ENCODE peak calls at places on chromosomes 13 and 19, in six cellular contexts. E, N, I, Q, S and W are unnamed samples.
A peak's percentile ranks its signal among the peaks of the same experiment; 100 is the strongest.

GRCh38 chr19:38039966-38040365 is 133.0 kb downstream of the SIPA1L3 start:
- DNase-seq in Q (no peak), S (no peak), E (no peak), I (peak; percentile 21), N (no peak), W (no peak)

GRCh38 chr19:5106361-5106760 is 137.4 kb downstream of the KDM4B start:
- DNase-seq in S (no peak), N (no peak), Q (no peak), E (no peak), I (no peak), W (no peak)

GRCh38 chr19:10408511-10409291 is 5.4 kb upstream of the CDC37 start:
- DNase-seq in S (no peak), Q (no peak), N (no peak), I (no peak), E (no peak), W (no peak)

GRCh38 chr13:85651440-85651839 is 147.8 kb downstream of the SLITRK6 start:
- DNase-seq in Q (no peak), N (no peak), S (no peak), I (peak; percentile 90), E (no peak), W (no peak)

GRCh38 chr19:10037809-10038208 is 24.5 kb downstream of the RDH8 start:
- DNase-seq in I (no peak), S (no peak), N (no peak), Q (no peak), E (no peak), W (no peak)

GRCh38 chr19:1449467-1450442 is at the start of gene APC2:
- DNase-seq in S (peak; percentile 95), Q (peak; percentile 82), I (no peak), N (no peak), E (no peak), W (no peak)

GRCh38 chr13:39565036-39565949 is 37.7 kb downstream of the LHFPL6 start:
- DNase-seq in I (peak; percentile 87), E (no peak), S (peak; percentile 82), Q (no peak), N (no peak), W (no peak)

GRCh38 chr13:36918246-36919060 is 1.6 kb downstream of the SMAD9 start:
- DNase-seq in I (no peak), E (no peak), N (no peak), Q (no peak), S (peak; percentile 15), W (no peak)

GRCh38 chr13:111904701-111905608 is 162.0 kb upstream of the SOX1 start:
- DNase-seq in E (no peak), N (no peak), I (no peak), S (peak; percentile 28), Q (peak; percentile 8), W (no peak)

GRCh38 chr19:31666126-31666525 is 316.9 kb upstream of the TSHZ3 start:
- DNase-seq in E (no peak), I (peak; percentile 48), S (no peak), Q (no peak), N (no peak), W (no peak)

GRCh38 chr19:51091895-51092873 is 9.5 kb upstream of the KLK14 start:
- DNase-seq in Q (no peak), E (no peak), S (no peak), N (no peak), I (peak; percentile 53), W (no peak)

GRCh38 chr19:38417544-38418506 is 8.2 kb downstream of the RASGRP4 start:
- DNase-seq in E (peak; percentile 66), Q (no peak), I (peak; percentile 11), S (peak; percentile 92), N (no peak), W (peak; percentile 65)

GRCh38 chr19:2449019-2449418 is 7.7 kb downstream of the LMNB2 start:
- DNase-seq in I (no peak), N (no peak), S (no peak), Q (no peak), E (no peak), W (no peak)

GRCh38 chr13:74886496-74886895 is 595.5 kb downstream of the TBC1D4 start:
- DNase-seq in N (no peak), I (peak; percentile 34), Q (no peak), S (no peak), E (no peak), W (no peak)

GRCh38 chr13:26707122-26708006 is 53.2 kb downstream of the GPR12 start:
- DNase-seq in N (no peak), I (peak; percentile 44), E (no peak), S (peak; percentile 91), Q (peak; percentile 71), W (no peak)

GRCh38 chr19:14530505-14530904 is 1.1 kb downstream of the TECR start:
- DNase-seq in Q (no peak), S (no peak), E (no peak), N (no peak), I (no peak), W (no peak)

GRCh38 chr19:7921302-7921954 is 1.3 kb downstream of the SNAPC2 start:
- DNase-seq in Q (no peak), E (no peak), I (no peak), S (no peak), N (no peak), W (no peak)

GRCh38 chr19:7920520-7921301 is 573 bp downstream of the SNAPC2 start:
- DNase-seq in Q (peak; percentile 97), N (peak; percentile 100), I (peak; percentile 93), S (peak; percentile 99), E (peak; percentile 100), W (peak; percentile 100)

GRCh38 chr19:7923295-7924191 is 2.4 kb downstream of the CTXN1 start:
- DNase-seq in S (no peak), N (no peak), Q (no peak), I (no peak), E (no peak), W (no peak)

GRCh38 chr19:7922841-7923205 is 2.7 kb downstream of the SNAPC2 start:
- DNase-seq in E (no peak), S (no peak), Q (no peak), N (no peak), I (no peak), W (no peak)

DNA sequence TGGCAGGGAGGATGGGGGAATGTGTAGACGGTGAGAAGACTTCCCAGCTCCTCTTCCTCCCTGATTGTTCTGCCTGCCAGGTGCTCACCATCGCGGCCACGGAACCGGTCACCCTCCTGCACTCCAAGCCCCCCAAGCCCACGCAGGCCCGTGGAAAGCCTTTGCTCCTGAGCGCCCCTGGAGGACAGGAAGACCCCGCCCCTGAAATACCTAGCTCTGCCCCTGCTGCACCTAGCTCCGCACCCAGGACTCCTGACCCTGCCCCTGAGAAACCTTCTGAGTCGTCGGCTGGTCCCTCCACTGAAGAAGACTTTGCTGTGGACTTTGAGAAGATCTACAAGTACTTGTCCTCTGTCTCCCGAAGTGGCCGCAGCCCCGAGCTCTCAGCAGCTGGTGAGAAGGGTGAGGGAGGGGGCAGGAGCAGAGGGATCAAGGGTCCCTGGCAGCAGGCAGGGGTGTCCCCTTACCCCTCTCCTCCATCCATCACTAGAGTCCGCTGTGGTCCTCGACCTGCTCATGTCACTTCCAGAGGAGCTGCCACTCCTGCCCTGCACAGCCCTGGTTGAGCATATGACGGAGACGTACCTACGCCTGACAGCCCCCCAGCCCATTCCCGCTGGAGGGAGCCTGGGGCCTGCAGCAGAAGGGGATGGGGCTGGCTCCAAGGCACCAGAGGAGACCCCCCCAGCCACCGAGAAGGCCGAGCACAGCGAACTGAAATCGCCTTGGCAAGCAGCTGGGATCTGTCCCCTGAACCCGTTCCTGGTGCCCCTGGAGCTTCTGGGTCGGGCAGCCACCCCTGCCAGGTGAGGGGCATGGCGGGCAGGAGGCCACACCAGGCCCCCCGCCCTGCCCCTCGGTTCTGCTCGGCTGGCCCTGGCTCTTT is 2.1 kb downstream of the SNAPC2 start:
- DNase-seq in E (no peak), I (no peak), Q (no peak), S (no peak), N (no peak), W (no peak)
- TF ChIP-seq CTCF in E (no peak), I (no peak), Q (no peak), S (peak; percentile 34), N (no peak), W (no peak)

DNA sequence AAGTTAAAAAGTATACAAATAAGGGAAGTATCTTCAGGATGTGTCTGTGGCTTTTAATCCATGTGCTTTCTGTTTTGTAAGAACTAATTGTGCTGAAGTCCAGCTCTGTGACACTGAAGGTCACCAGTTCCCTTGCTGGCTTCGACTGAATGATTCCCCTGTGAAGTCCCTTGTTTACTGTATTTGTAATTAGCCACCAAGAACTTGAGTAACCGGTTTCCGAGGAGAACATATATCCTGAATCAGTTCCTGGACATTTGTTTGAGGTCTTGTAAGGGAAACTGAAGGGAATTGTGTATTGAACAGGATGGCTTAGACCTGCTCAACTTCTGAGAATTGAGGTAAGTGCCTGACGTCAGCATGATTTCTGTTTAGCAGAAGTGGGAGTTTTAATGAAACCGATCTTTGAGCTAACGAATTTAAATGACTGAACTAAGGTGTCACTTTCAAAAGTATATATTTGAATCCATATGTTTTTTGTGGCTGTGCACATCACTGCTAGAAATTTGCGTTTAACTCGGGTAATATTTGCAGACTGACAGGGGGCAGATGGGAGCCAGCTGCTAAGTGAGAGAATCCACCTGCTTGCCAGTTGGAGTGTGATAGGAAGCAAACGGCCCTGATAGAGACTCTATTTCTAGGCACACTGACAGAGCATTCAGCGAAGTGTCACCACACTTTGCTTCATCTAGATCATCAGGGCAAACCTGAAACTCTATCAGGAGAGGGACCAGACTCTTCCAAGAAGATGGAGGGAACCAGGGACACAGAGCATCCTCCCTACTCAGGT is 530.0 kb downstream of the RFC3 start:
- DNase-seq in Q (no peak), I (peak; percentile 59), N (peak; percentile 64), S (peak; percentile 27), E (no peak), W (no peak)
- H3K27ac ChIP-seq in Q (no peak overlapping the region), I (no peak overlapping the region), N (peak overlapping the region; percentile 65), S (no peak overlapping the region), E (no peak overlapping the region), W (peak overlapping the region; percentile 33)

DNA sequence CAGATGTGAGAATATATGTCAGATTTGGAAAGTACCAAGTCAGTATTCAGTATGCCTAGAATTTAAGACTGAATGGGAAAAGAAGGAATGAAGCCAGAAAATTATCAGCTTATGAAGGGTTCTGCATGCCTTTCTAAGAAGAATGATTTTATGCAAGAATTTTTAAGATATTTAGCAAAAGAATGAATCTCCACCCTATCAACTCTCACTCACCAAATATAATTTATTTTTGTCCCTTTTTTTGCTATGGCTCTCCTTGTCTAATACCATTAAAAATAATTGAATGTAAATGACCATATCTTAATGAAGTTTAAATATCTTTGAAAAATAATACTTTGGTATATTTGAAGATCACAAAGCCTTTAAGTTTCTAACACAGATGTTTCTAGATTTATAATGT is 612.7 kb upstream of the GPC6 start:
- DNase-seq in S (no peak), Q (no peak), I (no peak), N (no peak), E (no peak), W (no peak)
- TF ChIP-seq CTCF in S (no peak), Q (no peak), I (no peak), N (no peak), E (no peak), W (no peak)

GRCh38 chr19:8323781-8324185 is 2.5 kb downstream of the RPS28 start:
- DNase-seq in E (no peak), Q (no peak), S (no peak), N (no peak), I (no peak), W (no peak)

GRCh38 chr19:8321067-8321759 is at the start of the genes NDUFA7 and RPS28:
- DNase-seq in I (peak; percentile 91), S (peak; percentile 98), N (peak; percentile 97), E (peak; percentile 98), Q (peak; percentile 97), W (peak; percentile 98)

GRCh38 chr19:8324186-8325050 is 3.1 kb downstream of the RPS28 start:
- DNase-seq in N (no peak), I (no peak), Q (no peak), S (peak; percentile 45), E (no peak), W (no peak)

GRCh38 chr19:8321760-8322637 is 703 bp downstream of the RPS28 start:
- DNase-seq in S (no peak), Q (no peak), N (no peak), I (no peak), E (no peak), W (no peak)

GRCh38 chr19:8322638-8322997 is 1.3 kb downstream of the RPS28 start:
- DNase-seq in S (no peak), I (no peak), E (no peak), N (no peak), Q (no peak), W (no peak)
- H3K27ac ChIP-seq in S (peak overlapping the region; percentile 94), I (peak overlapping the region; percentile 93), E (no peak overlapping the region), N (no peak overlapping the region), Q (no peak overlapping the region), W (peak overlapping the region; percentile 91)